ENCODE peak calls at places on chromosomes 12 and 14, in ten cellular contexts. One of them, this sample, is unnamed.
A peak's percentile ranks its signal among the peaks of the same experiment; 100 is the strongest.

GRCh38 chr12:111589601-111590000 is 9.5 kb downstream of the ATXN2 start:
- DNase-seq in spleen: no peak
- DNase-seq in CD8-positive, alpha-beta memory T cell: no peak
- DNase-seq in fibroblast of lung: no peak
- DNase-seq in mucosa of descending colon: no peak
- DNase-seq in left ventricle myocardium inferior: no peak
- DNase-seq in GM23248: no peak
- DNase-seq in mammary epithelial cell: no peak
- DNase-seq in ovary: no peak
- DNase-seq in SK-N-MC: no peak
- DNase-seq in this sample: no peak

GRCh38 chr12:44774815-44775411 is 101.2 kb downstream of the NELL2 start:
- DNase-seq in spleen: peak; percentile 73
- DNase-seq in CD8-positive, alpha-beta memory T cell: peak; percentile 42
- DNase-seq in fibroblast of lung: no peak
- DNase-seq in mucosa of descending colon: no peak
- DNase-seq in left ventricle myocardium inferior: no peak
- DNase-seq in GM23248: peak; percentile 24
- DNase-seq in mammary epithelial cell: peak; percentile 15
- DNase-seq in ovary: no peak
- DNase-seq in SK-N-MC: no peak
- DNase-seq in this sample: peak; percentile 9

GRCh38 chr12:86230516-86231146 is 25.6 kb downstream of the MGAT4C start:
- DNase-seq in spleen: no peak
- DNase-seq in CD8-positive, alpha-beta memory T cell: no peak
- DNase-seq in fibroblast of lung: peak; percentile 70
- DNase-seq in mucosa of descending colon: no peak
- DNase-seq in left ventricle myocardium inferior: no peak
- DNase-seq in GM23248: no peak
- DNase-seq in mammary epithelial cell: no peak
- DNase-seq in ovary: no peak
- DNase-seq in SK-N-MC: no peak
- DNase-seq in this sample: no peak

GRCh38 chr12:32671930-32672785 is 6.9 kb upstream of the DNM1L start:
- DNase-seq in spleen: no peak
- DNase-seq in CD8-positive, alpha-beta memory T cell: no peak
- DNase-seq in fibroblast of lung: peak; percentile 70
- DNase-seq in mucosa of descending colon: no peak
- DNase-seq in left ventricle myocardium inferior: no peak
- DNase-seq in GM23248: peak; percentile 85
- DNase-seq in mammary epithelial cell: peak; percentile 37
- DNase-seq in ovary: peak; percentile 34
- DNase-seq in SK-N-MC: peak; percentile 90
- DNase-seq in this sample: peak; percentile 53

GRCh38 chr14:94867931-94868597 is 98.2 kb upstream of the GSC start:
- DNase-seq in spleen: no peak
- DNase-seq in CD8-positive, alpha-beta memory T cell: no peak
- DNase-seq in fibroblast of lung: peak; percentile 50
- DNase-seq in mucosa of descending colon: no peak
- DNase-seq in left ventricle myocardium inferior: no peak
- DNase-seq in GM23248: peak; percentile 63
- DNase-seq in mammary epithelial cell: peak; percentile 15
- DNase-seq in ovary: no peak
- DNase-seq in SK-N-MC: no peak
- DNase-seq in this sample: peak; percentile 47

GRCh38 chr14:68638817-68639517 is 153.9 kb downstream of the ZFP36L1 start:
- DNase-seq in spleen: no peak
- DNase-seq in CD8-positive, alpha-beta memory T cell: no peak
- DNase-seq in fibroblast of lung: no peak
- DNase-seq in mucosa of descending colon: no peak
- DNase-seq in left ventricle myocardium inferior: no peak
- DNase-seq in GM23248: no peak
- DNase-seq in mammary epithelial cell: no peak
- DNase-seq in ovary: no peak
- DNase-seq in SK-N-MC: no peak
- DNase-seq in this sample: no peak

GRCh38 chr14:100711493-100711892 is 15.2 kb upstream of the DLK1 start:
- DNase-seq in spleen: peak; percentile 83
- DNase-seq in CD8-positive, alpha-beta memory T cell: no peak
- DNase-seq in fibroblast of lung: no peak
- DNase-seq in mucosa of descending colon: no peak
- DNase-seq in left ventricle myocardium inferior: peak; percentile 41
- DNase-seq in GM23248: no peak
- DNase-seq in mammary epithelial cell: no peak
- DNase-seq in ovary: peak; percentile 79
- DNase-seq in SK-N-MC: no peak
- DNase-seq in this sample: no peak

GRCh38 chr12:3611853-3612703 is 121.1 kb downstream of the PRMT8 start:
- DNase-seq in spleen: peak; percentile 47
- DNase-seq in CD8-positive, alpha-beta memory T cell: no peak
- DNase-seq in fibroblast of lung: no peak
- DNase-seq in mucosa of descending colon: no peak
- DNase-seq in left ventricle myocardium inferior: no peak
- DNase-seq in GM23248: peak; percentile 3
- DNase-seq in mammary epithelial cell: no peak
- DNase-seq in ovary: no peak
- DNase-seq in SK-N-MC: no peak
- DNase-seq in this sample: peak; percentile 11

GRCh38 chr14:39939023-39939422 is 506.8 kb upstream of the FBXO33 start:
- DNase-seq in spleen: no peak
- DNase-seq in CD8-positive, alpha-beta memory T cell: no peak
- DNase-seq in fibroblast of lung: peak; percentile 9
- DNase-seq in mucosa of descending colon: no peak
- DNase-seq in left ventricle myocardium inferior: no peak
- DNase-seq in GM23248: no peak
- DNase-seq in mammary epithelial cell: no peak
- DNase-seq in ovary: no peak
- DNase-seq in SK-N-MC: no peak
- DNase-seq in this sample: no peak

GRCh38 chr14:24280797-24281460 is 9.5 kb upstream of the RABGGTA start:
- DNase-seq in spleen: no peak
- DNase-seq in CD8-positive, alpha-beta memory T cell: no peak
- DNase-seq in fibroblast of lung: no peak
- DNase-seq in mucosa of descending colon: no peak
- DNase-seq in left ventricle myocardium inferior: no peak
- DNase-seq in GM23248: peak; percentile 56
- DNase-seq in mammary epithelial cell: no peak
- DNase-seq in ovary: no peak
- DNase-seq in SK-N-MC: no peak
- DNase-seq in this sample: no peak

GRCh38 chr14:29240046-29240445 is 473.5 kb downstream of the FOXG1 start:
- DNase-seq in spleen: no peak
- DNase-seq in CD8-positive, alpha-beta memory T cell: no peak
- DNase-seq in fibroblast of lung: peak; percentile 93
- DNase-seq in mucosa of descending colon: no peak
- DNase-seq in left ventricle myocardium inferior: no peak
- DNase-seq in GM23248: peak; percentile 88
- DNase-seq in mammary epithelial cell: no peak
- DNase-seq in ovary: no peak
- DNase-seq in SK-N-MC: no peak
- DNase-seq in this sample: no peak

GRCh38 chr14:90409209-90409730 is 12.4 kb downstream of the CALM1 start:
- DNase-seq in spleen: no peak
- DNase-seq in CD8-positive, alpha-beta memory T cell: no peak
- DNase-seq in fibroblast of lung: peak; percentile 99
- DNase-seq in mucosa of descending colon: no peak
- DNase-seq in left ventricle myocardium inferior: peak; percentile 49
- DNase-seq in GM23248: peak; percentile 95
- DNase-seq in mammary epithelial cell: peak; percentile 79
- DNase-seq in ovary: peak; percentile 26
- DNase-seq in SK-N-MC: no peak
- DNase-seq in this sample: peak; percentile 90

GRCh38 chr14:43872752-43873655 is 634.1 kb downstream of the FSCB start:
- DNase-seq in spleen: no peak
- DNase-seq in CD8-positive, alpha-beta memory T cell: no peak
- DNase-seq in fibroblast of lung: no peak
- DNase-seq in mucosa of descending colon: no peak
- DNase-seq in left ventricle myocardium inferior: no peak
- DNase-seq in GM23248: no peak
- DNase-seq in mammary epithelial cell: no peak
- DNase-seq in ovary: no peak
- DNase-seq in SK-N-MC: no peak
- DNase-seq in this sample: no peak

GRCh38 chr12:93766802-93767523 is 89.8 kb downstream of the CRADD start:
- DNase-seq in spleen: no peak
- DNase-seq in CD8-positive, alpha-beta memory T cell: peak; percentile 6
- DNase-seq in fibroblast of lung: peak; percentile 60
- DNase-seq in mucosa of descending colon: no peak
- DNase-seq in left ventricle myocardium inferior: no peak
- DNase-seq in GM23248: peak; percentile 83
- DNase-seq in mammary epithelial cell: peak; percentile 61
- DNase-seq in ovary: no peak
- DNase-seq in SK-N-MC: no peak
- DNase-seq in this sample: peak; percentile 30

GRCh38 chr14:63993992-63994391 is 141.2 kb downstream of the SYNE2 start:
- DNase-seq in spleen: no peak
- DNase-seq in CD8-positive, alpha-beta memory T cell: no peak
- DNase-seq in fibroblast of lung: no peak
- DNase-seq in mucosa of descending colon: no peak
- DNase-seq in left ventricle myocardium inferior: no peak
- DNase-seq in GM23248: no peak
- DNase-seq in mammary epithelial cell: peak; percentile 17
- DNase-seq in ovary: no peak
- DNase-seq in SK-N-MC: no peak
- DNase-seq in this sample: no peak

GRCh38 chr14:63988579-63988978 is 135.8 kb downstream of the SYNE2 start:
- DNase-seq in spleen: no peak
- DNase-seq in CD8-positive, alpha-beta memory T cell: no peak
- DNase-seq in fibroblast of lung: no peak
- DNase-seq in mucosa of descending colon: no peak
- DNase-seq in left ventricle myocardium inferior: no peak
- DNase-seq in GM23248: no peak
- DNase-seq in mammary epithelial cell: peak; percentile 10
- DNase-seq in ovary: no peak
- DNase-seq in SK-N-MC: no peak
- DNase-seq in this sample: no peak

GRCh38 chr14:63992858-63993257 is 140.1 kb downstream of the SYNE2 start:
- DNase-seq in spleen: no peak
- DNase-seq in CD8-positive, alpha-beta memory T cell: no peak
- DNase-seq in fibroblast of lung: no peak
- DNase-seq in mucosa of descending colon: no peak
- DNase-seq in left ventricle myocardium inferior: no peak
- DNase-seq in GM23248: no peak
- DNase-seq in mammary epithelial cell: peak; percentile 86
- DNase-seq in ovary: no peak
- DNase-seq in SK-N-MC: no peak
- DNase-seq in this sample: no peak

GRCh38 chr14:63995285-63995684 is 142.5 kb downstream of the SYNE2 start:
- DNase-seq in spleen: no peak
- DNase-seq in CD8-positive, alpha-beta memory T cell: no peak
- DNase-seq in fibroblast of lung: no peak
- DNase-seq in mucosa of descending colon: no peak
- DNase-seq in left ventricle myocardium inferior: no peak
- DNase-seq in GM23248: no peak
- DNase-seq in mammary epithelial cell: no peak
- DNase-seq in ovary: no peak
- DNase-seq in SK-N-MC: no peak
- DNase-seq in this sample: no peak

GRCh38 chr14:63991833-63992232 is 139.0 kb downstream of the SYNE2 start:
- DNase-seq in spleen: no peak
- DNase-seq in CD8-positive, alpha-beta memory T cell: no peak
- DNase-seq in fibroblast of lung: no peak
- DNase-seq in mucosa of descending colon: no peak
- DNase-seq in left ventricle myocardium inferior: no peak
- DNase-seq in GM23248: no peak
- DNase-seq in mammary epithelial cell: no peak
- DNase-seq in ovary: no peak
- DNase-seq in SK-N-MC: no peak
- DNase-seq in this sample: no peak
- H3K36me3 ChIP-seq in spleen: peaks cover 46% of the 10 kb centered on the region
- H3K36me3 ChIP-seq in CD8-positive, alpha-beta memory T cell: peaks cover 22% of the 10 kb centered on the region
- H3K36me3 ChIP-seq in fibroblast of lung: no peaks in the 10 kb centered on the region
- H3K36me3 ChIP-seq in mucosa of descending colon: no peaks in the 10 kb centered on the region
- H3K36me3 ChIP-seq in left ventricle myocardium inferior: peaks cover 70% of the 10 kb centered on the region
- H3K36me3 ChIP-seq in GM23248: no peaks in the 10 kb centered on the region
- H3K36me3 ChIP-seq in mammary epithelial cell: peaks cover 3% of the 10 kb centered on the region
- H3K36me3 ChIP-seq in ovary: no peaks in the 10 kb centered on the region
- H3K36me3 ChIP-seq in SK-N-MC: peaks cover 28% of the 10 kb centered on the region
- H3K36me3 ChIP-seq in this sample: no peaks in the 10 kb centered on the region

DNA sequence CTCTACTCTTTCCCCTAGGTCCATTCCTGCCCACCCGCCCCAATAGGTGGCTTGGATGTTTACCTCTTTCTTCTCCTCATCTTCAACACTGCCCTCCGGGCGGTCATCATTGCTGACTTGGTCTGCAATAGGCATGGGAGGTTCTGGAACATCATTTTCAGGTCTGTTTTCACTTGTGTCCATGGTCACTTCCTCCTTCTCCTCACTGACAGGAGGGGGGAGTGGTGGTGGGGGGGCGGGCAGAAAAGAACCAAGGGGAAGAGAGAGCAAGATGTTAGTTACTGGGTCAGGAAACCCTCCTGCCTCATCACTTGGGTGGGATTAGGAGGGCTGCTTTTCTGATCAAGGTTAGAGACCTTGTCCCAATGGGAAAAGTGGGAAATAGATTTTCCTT is 12.1 kb upstream of the CDH24 start:
- DNase-seq in spleen: no peak
- DNase-seq in CD8-positive, alpha-beta memory T cell: no peak
- DNase-seq in fibroblast of lung: no peak
- DNase-seq in mucosa of descending colon: no peak
- DNase-seq in left ventricle myocardium inferior: no peak
- DNase-seq in GM23248: no peak
- DNase-seq in mammary epithelial cell: no peak
- DNase-seq in ovary: no peak
- DNase-seq in SK-N-MC: no peak
- DNase-seq in this sample: no peak
- H3K4me3 ChIP-seq in spleen: no peak overlapping the region
- H3K4me3 ChIP-seq in CD8-positive, alpha-beta memory T cell: no peak overlapping the region
- H3K4me3 ChIP-seq in fibroblast of lung: no peak overlapping the region
- H3K4me3 ChIP-seq in mucosa of descending colon: no peak overlapping the region
- H3K4me3 ChIP-seq in left ventricle myocardium inferior: no peak overlapping the region
- H3K4me3 ChIP-seq in GM23248: no peak overlapping the region
- H3K4me3 ChIP-seq in mammary epithelial cell: no peak overlapping the region
- H3K4me3 ChIP-seq in ovary: no peak overlapping the region
- H3K4me3 ChIP-seq in SK-N-MC: peak overlapping the region; percentile 53
- H3K4me3 ChIP-seq in this sample: no peak overlapping the region

DNA sequence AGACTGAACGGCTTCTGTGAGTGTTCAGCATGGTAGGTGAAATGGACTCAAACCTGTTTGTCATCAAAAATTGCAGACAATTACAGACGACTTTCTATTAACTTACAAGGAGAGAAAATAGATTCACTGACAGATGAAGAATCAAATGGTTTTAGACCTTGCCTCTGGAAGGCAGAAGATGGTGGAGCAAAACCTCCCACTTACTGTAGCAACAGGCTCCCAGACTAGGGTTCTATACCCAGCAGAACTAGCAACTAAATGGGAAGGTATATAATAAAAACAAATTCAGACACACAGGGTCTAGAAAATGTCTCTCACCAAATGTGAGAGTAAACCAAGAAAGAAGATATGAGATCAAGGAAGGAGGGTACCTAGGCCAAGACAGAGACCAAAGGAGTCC is 36.8 kb downstream of the RNF34 start:
- DNase-seq in spleen: no peak
- DNase-seq in CD8-positive, alpha-beta memory T cell: no peak
- DNase-seq in fibroblast of lung: no peak
- DNase-seq in mucosa of descending colon: no peak
- DNase-seq in left ventricle myocardium inferior: no peak
- DNase-seq in GM23248: no peak
- DNase-seq in mammary epithelial cell: no peak
- DNase-seq in ovary: no peak
- DNase-seq in SK-N-MC: no peak
- DNase-seq in this sample: no peak
- H3K36me3 ChIP-seq in spleen: peaks cover 99% of the 10 kb centered on the region
- H3K36me3 ChIP-seq in CD8-positive, alpha-beta memory T cell: peaks cover 41% of the 10 kb centered on the region
- H3K36me3 ChIP-seq in fibroblast of lung: peaks cover 13% of the 10 kb centered on the region
- H3K36me3 ChIP-seq in mucosa of descending colon: no peaks in the 10 kb centered on the region
- H3K36me3 ChIP-seq in left ventricle myocardium inferior: peaks cover 77% of the 10 kb centered on the region
- H3K36me3 ChIP-seq in GM23248: peaks cover 21% of the 10 kb centered on the region
- H3K36me3 ChIP-seq in mammary epithelial cell: peaks cover 11% of the 10 kb centered on the region
- H3K36me3 ChIP-seq in ovary: no peaks in the 10 kb centered on the region
- H3K36me3 ChIP-seq in SK-N-MC: peaks cover 73% of the 10 kb centered on the region
- H3K36me3 ChIP-seq in this sample: peaks cover 53% of the 10 kb centered on the region

GRCh38 chr14:22494486-22495135 is 94.4 kb downstream of the DAD1 start:
- DNase-seq in spleen: no peak
- DNase-seq in CD8-positive, alpha-beta memory T cell: no peak
- DNase-seq in fibroblast of lung: no peak
- DNase-seq in mucosa of descending colon: no peak
- DNase-seq in left ventricle myocardium inferior: no peak
- DNase-seq in GM23248: no peak
- DNase-seq in mammary epithelial cell: no peak
- DNase-seq in ovary: no peak
- DNase-seq in SK-N-MC: no peak
- DNase-seq in this sample: no peak
- H3K4me3 ChIP-seq in spleen: no peak overlapping the region
- H3K4me3 ChIP-seq in CD8-positive, alpha-beta memory T cell: peak overlapping the region; percentile 64
- H3K4me3 ChIP-seq in fibroblast of lung: no peak overlapping the region
- H3K4me3 ChIP-seq in mucosa of descending colon: no peak overlapping the region
- H3K4me3 ChIP-seq in left ventricle myocardium inferior: no peak overlapping the region
- H3K4me3 ChIP-seq in GM23248: no peak overlapping the region
- H3K4me3 ChIP-seq in mammary epithelial cell: no peak overlapping the region
- H3K4me3 ChIP-seq in ovary: no peak overlapping the region
- H3K4me3 ChIP-seq in SK-N-MC: no peak overlapping the region
- H3K4me3 ChIP-seq in this sample: no peak overlapping the region

This sample was measured in MG63.